ENCODE peak calls at places on chromosomes 2 and 18, in six cellular contexts. L is lung, E is breast epithelium, V is vagina, X is fibroblast of lung, S is upper lobe of left lung. P is an unnamed sample. For H3K27me3, the result is how much of the 10 kb centered on the place peaks cover.

GRCh38 chr18:34821669-34822210 is 111.6 kb downstream of the DTNA start:
- DNase-seq in X (no peak), E (no peak), L (no peak), S (no peak), V (no peak), P (no peak)

GRCh38 chr18:52333860-52334259 is 6.1 kb upstream of the DCC start:
- DNase-seq in S (no peak), X (no peak), E (no peak), V (no peak), L (no peak), P (no peak)

GRCh38 chr18:63336366-63337099 is 17.0 kb upstream of the BCL2 start:
- DNase-seq in E (no peak), S (no peak), V (no peak), X (peak), L (no peak), P (peak)

GRCh38 chr2:222698276-222698675 is 26.8 kb downstream of the MOGAT1 start:
- DNase-seq in S (no peak), L (no peak), V (no peak), E (no peak), X (no peak), P (no peak)

GRCh38 chr18:8348051-8348450 is 261.2 kb upstream of the RAB12 start:
- DNase-seq in L (no peak), V (no peak), S (no peak), X (no peak), E (no peak), P (no peak)

GRCh38 chr18:44594779-44595467 is 85.8 kb upstream of the SETBP1 start:
- DNase-seq in X (peak), E (no peak), S (no peak), V (no peak), L (no peak), P (peak)

GRCh38 chr2:188307850-188308283 is 16.2 kb downstream of the GULP1 start:
- DNase-seq in S (no peak), L (no peak), V (no peak), X (no peak), E (no peak), P (no peak)

GRCh38 chr2:98037206-98037605 is 41.5 kb upstream of the TMEM131 start:
- DNase-seq in S (no peak), V (no peak), E (no peak), L (no peak), X (no peak), P (no peak)

GRCh38 chr2:208399201-208399600 is 7.4 kb upstream of the PTH2R start:
- DNase-seq in S (no peak), V (no peak), X (no peak), L (no peak), E (no peak), P (no peak)

GRCh38 chr2:136665741-136666140 is 99.6 kb upstream of the THSD7B start:
- DNase-seq in E (no peak), X (no peak), S (no peak), V (no peak), L (no peak), P (no peak)

GRCh38 chr18:51164327-51165290 is 32.9 kb downstream of the MEX3C start:
- DNase-seq in V (no peak), S (no peak), E (no peak), X (peak), L (no peak), P (peak)

GRCh38 chr2:168703926-168704325 is 98.5 kb upstream of the NOSTRIN start:
- DNase-seq in V (no peak), E (no peak), L (no peak), S (no peak), X (peak), P (no peak)

GRCh38 chr2:238717084-238717483 is 130.8 kb upstream of the TWIST2 start:
- DNase-seq in E (no peak), V (peak), L (no peak), X (no peak), S (no peak), P (no peak)
- H3K27me3 ChIP-seq in E (under half), V (under half), L (under half), X (under half), S (under half), P (under half)

DNA sequence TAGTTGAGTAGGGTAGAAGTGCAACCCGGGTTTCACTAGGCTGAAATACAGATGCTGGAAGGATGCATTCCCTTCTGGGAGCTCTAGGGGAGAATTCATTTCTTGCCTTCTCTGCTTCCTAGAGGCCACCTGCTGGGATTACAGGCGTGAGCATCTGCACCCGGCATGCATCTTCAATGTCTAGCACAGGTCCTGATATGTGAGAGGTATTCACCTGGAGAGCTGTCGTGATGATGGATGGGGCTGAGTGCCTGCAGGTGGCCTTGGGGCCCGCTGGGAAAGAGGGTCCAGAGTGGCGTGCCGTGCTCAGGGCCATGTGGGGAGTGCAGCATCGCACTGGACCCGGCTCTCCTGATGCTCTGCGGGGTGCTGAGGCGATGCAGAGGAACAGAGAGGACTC is 6.6 kb upstream of the NTSR2 start:
- DNase-seq in S (no peak), E (no peak), L (no peak), X (no peak), V (no peak), P (no peak)
- H3K27me3 ChIP-seq in S (under half), E (under half), L (under half), X (under half), V (under half), P (under half)

GRCh38 chr2:176139621-176140020 is 10.1 kb downstream of the HOXD8 start:
- DNase-seq in X (no peak), V (no peak), E (no peak), L (no peak), S (no peak), P (no peak)
- H3K27me3 ChIP-seq in X (half or more), V (under half), E (half or more), L (under half), S (under half), P (half or more)

DNA sequence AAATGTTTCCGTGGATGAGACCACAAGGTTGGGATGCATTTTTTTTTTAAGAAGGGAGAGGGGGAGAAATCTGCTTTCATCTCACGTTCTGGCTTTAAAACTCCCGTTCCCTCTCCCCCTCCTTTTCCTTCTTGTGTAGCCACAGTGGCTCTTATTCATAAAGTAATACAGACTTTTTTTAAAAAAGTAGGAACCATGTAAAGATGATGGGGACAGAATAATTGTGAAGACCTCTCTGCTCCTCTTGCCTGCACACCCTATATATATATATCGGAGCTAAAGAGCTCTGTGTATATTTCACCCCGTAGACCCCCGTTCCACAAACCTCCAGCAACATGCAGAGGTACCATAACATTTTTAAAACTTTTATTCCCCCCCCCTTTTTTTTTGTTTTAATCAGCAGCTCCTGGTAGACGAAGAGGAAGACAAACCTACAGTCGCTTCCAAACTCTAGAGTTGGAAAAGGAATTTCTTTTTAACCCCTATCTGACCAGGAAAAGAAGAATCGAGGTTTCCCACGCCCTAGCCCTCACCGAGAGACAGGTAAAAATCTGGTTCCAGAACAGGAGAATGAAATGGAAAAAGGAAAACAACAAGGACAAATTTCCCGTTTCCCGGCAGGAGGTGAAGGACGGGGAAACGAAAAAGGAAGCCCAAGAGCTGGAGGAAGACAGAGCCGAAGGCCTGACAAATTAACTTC is 1.6 kb downstream of the HOXD8 start:
- DNase-seq in S (no peak), E (no peak), L (no peak), V (no peak), X (no peak), P (no peak)
- H3K27me3 ChIP-seq in S (under half), E (half or more), L (under half), V (under half), X (half or more), P (half or more)

GRCh38 chr2:216375288-216375687 is 3.0 kb upstream of the MARCHF4 start:
- DNase-seq in V (no peak), E (no peak), X (no peak), S (no peak), L (no peak), P (no peak)

GRCh38 chr2:216370961-216371633 is 1.2 kb downstream of the MARCHF4 start:
- DNase-seq in L (no peak), S (no peak), X (no peak), E (no peak), V (no peak), P (no peak)

GRCh38 chr2:216373896-216374295 is 1.6 kb upstream of the MARCHF4 start:
- DNase-seq in E (no peak), X (peak), L (no peak), S (no peak), V (no peak), P (no peak)

GRCh38 chr2:216371756-216372702 is at the start of gene MARCHF4:
- DNase-seq in S (peak), E (peak), L (peak), V (no peak), X (peak), P (peak)

DNA sequence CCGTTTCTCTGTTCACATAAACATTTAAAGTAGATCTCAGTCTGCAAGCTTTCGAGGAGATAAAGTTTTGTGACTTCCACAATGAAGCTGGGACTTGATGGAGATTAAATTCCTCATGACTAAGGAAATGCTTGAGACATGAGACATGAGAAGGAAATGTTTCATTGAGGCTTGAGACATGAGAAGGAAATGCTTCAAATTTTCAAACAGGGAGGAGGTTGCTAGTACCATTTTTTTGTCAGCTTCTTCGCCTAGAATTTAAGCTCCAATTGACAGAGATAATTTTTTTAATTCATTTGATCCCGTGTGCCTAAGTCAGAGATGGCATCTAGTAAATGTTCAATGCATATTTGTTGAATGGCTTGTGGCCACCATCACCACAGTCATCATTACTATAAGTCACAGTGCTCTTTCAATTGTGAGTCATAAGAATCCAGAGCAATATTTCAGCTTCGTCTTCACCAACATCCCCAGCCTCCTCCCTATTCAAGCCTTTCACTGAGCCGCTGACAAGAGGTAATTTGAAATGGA is 543 bp upstream of the MARCHF4 start:
- DNase-seq in X (peak), E (no peak), L (no peak), S (no peak), V (no peak), P (peak)
- H3K27me3 ChIP-seq in X (under half), E (half or more), L (under half), S (under half), V (under half), P (under half)

DNA sequence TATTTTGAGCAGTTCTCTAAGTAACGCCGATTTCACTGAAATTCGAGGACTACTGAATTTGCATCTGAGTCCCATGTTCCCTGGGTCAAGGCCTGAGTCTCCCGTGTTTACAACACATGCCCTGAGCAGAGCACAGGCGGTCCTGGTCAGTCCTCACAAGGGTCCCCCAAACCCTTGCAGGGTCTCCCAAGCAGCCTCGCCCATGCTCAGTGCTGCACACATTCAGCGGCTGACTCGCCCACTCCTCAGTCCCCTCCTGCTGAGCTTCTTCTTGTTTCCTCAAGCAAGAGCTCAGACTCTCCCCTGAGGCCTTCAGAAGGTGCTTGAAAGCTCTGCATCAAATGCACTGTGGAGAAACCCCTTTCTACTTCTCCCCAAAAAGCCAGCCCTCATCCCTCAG is 114.6 kb downstream of the INHBB start:
- DNase-seq in X (no peak), L (no peak), V (no peak), E (no peak), S (no peak), P (no peak)
- H3K27me3 ChIP-seq in X (under half), L (under half), V (under half), E (under half), S (under half), P (under half)

GRCh38 chr2:119117891-119118882 is 40.4 kb downstream of the C1QL2 start:
- DNase-seq in X (no peak), E (no peak), L (no peak), V (peak), S (no peak), P (no peak)

GRCh38 chr2:119119999-119120710 is 38.4 kb downstream of the C1QL2 start:
- DNase-seq in V (no peak), E (no peak), S (no peak), X (no peak), L (no peak), P (no peak)

GRCh38 chr2:119119076-119119710 is 39.4 kb downstream of the C1QL2 start:
- DNase-seq in L (no peak), X (no peak), E (no peak), S (no peak), V (no peak), P (no peak)

GRCh38 chr2:119116411-119117295 is 41.9 kb downstream of the C1QL2 start:
- DNase-seq in L (peak), E (no peak), V (peak), X (no peak), S (no peak), P (no peak)

GRCh38 chr2:119117408-119117807 is 41.1 kb downstream of the C1QL2 start:
- DNase-seq in V (peak), E (no peak), L (no peak), S (no peak), X (no peak), P (no peak)
- H3K27me3 ChIP-seq in V (under half), E (under half), L (under half), S (under half), X (under half), P (under half)

DNA sequence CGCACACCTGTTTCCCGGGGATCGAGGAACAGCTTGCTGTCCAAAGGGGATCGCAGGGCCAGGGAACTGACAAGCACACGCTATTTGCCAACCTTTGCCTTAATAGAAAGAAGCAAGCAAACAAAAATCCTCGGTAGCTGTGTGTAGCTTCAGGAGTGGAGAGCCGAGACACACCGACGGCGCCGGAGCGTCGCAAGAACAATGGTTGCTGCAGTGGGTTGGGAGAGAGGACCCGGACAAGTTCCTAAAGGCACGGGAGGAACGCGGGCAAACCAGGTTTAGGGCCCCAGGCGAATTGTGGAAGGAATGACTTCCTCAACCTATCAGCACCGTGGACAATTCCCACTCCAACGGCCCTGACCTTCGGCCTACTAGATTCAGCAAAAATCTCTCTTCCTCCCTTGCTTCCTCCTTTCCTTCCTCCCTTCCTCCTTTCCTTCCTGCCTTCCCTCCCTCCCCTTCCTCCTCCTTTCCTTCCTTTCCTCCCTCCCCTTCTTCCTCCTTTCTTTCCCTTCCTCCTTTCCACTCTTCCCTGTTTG is 4.9 kb upstream of the NEUROD1 start:
- DNase-seq in L (no peak), X (peak), E (no peak), V (no peak), S (no peak), P (no peak)
- H3K27me3 ChIP-seq in L (under half), X (half or more), E (half or more), V (under half), S (under half), P (half or more)

GRCh38 chr18:48126240-48126639 is 195.8 kb upstream of the SMAD2 start:
- DNase-seq in S (no peak), E (no peak), V (no peak), L (no peak), X (no peak), P (no peak)

GRCh38 chr18:48127546-48128105 is 197.2 kb upstream of the SMAD2 start:
- DNase-seq in L (no peak), V (no peak), E (no peak), S (no peak), X (no peak), P (no peak)

GRCh38 chr18:48131042-48131441 is 200.6 kb upstream of the SMAD2 start:
- DNase-seq in E (no peak), X (no peak), S (no peak), V (no peak), L (no peak), P (no peak)

GRCh38 chr18:48132993-48133674 is 202.7 kb upstream of the SMAD2 start:
- DNase-seq in S (no peak), L (no peak), E (no peak), V (no peak), X (peak), P (peak)

DNA sequence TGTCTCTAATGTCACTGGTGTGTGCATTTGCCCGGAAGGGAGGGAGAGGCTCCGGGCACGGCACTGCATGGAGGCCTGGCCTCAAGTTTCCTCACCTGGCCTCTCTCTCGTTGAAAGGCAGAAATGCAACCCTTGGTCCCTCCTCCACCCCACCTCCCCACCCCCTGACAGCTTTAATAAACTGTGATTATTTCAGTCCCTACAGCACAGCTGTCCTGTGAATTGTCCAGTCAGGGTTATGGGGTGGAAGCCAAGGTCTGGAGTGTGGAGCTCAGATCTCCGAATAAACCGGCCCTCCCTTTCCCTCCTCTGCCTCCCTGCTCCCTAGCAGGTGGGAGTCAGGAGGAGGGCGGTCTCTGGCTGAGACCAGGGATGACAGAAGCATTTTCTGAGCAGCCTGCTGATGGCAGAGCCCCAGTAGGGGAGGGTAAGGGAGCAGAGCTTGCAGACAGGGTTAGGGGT is 199.2 kb upstream of the SMAD2 start:
- DNase-seq in X (no peak), E (no peak), V (no peak), S (no peak), L (no peak), P (no peak)
- H3K27me3 ChIP-seq in X (under half), E (under half), V (under half), S (under half), L (under half), P (under half)

DNA sequence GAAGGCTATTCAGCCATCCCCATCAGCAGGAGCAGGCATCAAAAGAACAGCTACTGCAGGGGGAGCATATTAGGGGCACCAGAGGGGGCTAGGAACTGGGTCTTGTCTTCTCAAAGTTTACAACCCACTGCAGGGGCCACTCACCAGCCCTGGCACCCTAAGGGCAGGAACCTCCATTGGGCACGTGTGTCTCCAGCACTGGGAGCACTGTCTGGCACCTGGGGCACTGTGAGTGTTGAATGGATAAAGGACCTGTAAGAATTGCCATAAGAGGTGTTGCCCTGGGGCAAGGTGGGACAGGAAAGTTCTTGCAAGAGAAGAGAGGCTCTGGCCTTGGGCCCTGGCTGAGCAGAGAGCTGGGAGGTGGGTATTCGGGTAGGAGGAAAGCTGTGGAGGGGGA is 1.4 kb upstream of the STEAP3 start:
- DNase-seq in S (no peak), X (no peak), E (no peak), V (no peak), L (no peak), P (no peak)
- H3K27me3 ChIP-seq in S (under half), X (under half), E (under half), V (under half), L (under half), P (under half)